ENCODE peak calls at places on chromosomes 16 and 17, in six cellular contexts. Y is thoracic aorta, R is lower lobe of right lung, A is lung, B is gastrocnemius medialis, F is psoas muscle. K is an unnamed sample.

GRCh38 chr16:46756772-46757171 is 8.6 kb upstream of the MYLK3 start:
- ATAC-seq in Y (no peak), R (no peak), A (no peak), B (peak; percentile 53), F (peak; percentile 71), K (no peak)

GRCh38 chr16:67860589-67861398 is 12.1 kb upstream of the EDC4 start:
- ATAC-seq in Y (no peak), R (no peak), A (no peak), B (peak; percentile 18), F (peak; percentile 30), K (peak; percentile 30)

GRCh38 chr17:82752371-82753200 is 721 bp downstream of the TBCD start:
- ATAC-seq in Y (no peak), R (no peak), A (peak; percentile 13), B (peak; percentile 8), F (no peak), K (peak; percentile 35)

GRCh38 chr17:35449371-35449931 is 885 bp upstream of the SLFN13 start:
- ATAC-seq in Y (no peak), R (peak; percentile 51), A (no peak), B (no peak), F (no peak), K (peak; percentile 24)

GRCh38 chr17:47811709-47812108 is 9.9 kb downstream of the OSBPL7 start:
- ATAC-seq in Y (no peak), R (no peak), A (no peak), B (no peak), F (no peak), K (no peak)

GRCh38 chr17:8277317-8277716 is 11.2 kb upstream of the RANGRF start:
- ATAC-seq in Y (no peak), R (no peak), A (no peak), B (no peak), F (no peak), K (no peak)

GRCh38 chr16:22035094-22035675 is 27.3 kb downstream of the MOSMO start:
- ATAC-seq in Y (no peak), R (peak; percentile 55), A (no peak), B (no peak), F (no peak), K (no peak)

GRCh38 chr17:27563532-27563931 is 67.5 kb upstream of the LGALS9 start:
- ATAC-seq in Y (no peak), R (no peak), A (no peak), B (no peak), F (no peak), K (no peak)

GRCh38 chr16:87372305-87372704 is 11.3 kb downstream of the FBXO31 start:
- ATAC-seq in Y (no peak), R (no peak), A (no peak), B (no peak), F (no peak), K (no peak)

GRCh38 chr16:69615528-69615927 is 49.8 kb downstream of the NFAT5 start:
- ATAC-seq in Y (no peak), R (no peak), A (no peak), B (no peak), F (no peak), K (no peak)

GRCh38 chr17:8072339-8072726 is 15.2 kb downstream of the ALOX12B start:
- ATAC-seq in Y (no peak), R (peak; percentile 21), A (no peak), B (no peak), F (no peak), K (no peak)

GRCh38 chr16:73204359-73205152 is 156.6 kb upstream of the ZFHX3 start:
- ATAC-seq in Y (no peak), R (no peak), A (no peak), B (no peak), F (no peak), K (no peak)

GRCh38 chr16:84751241-84751640 is 51.4 kb downstream of the USP10 start:
- ATAC-seq in Y (no peak), R (no peak), A (no peak), B (no peak), F (no peak), K (no peak)

GRCh38 chr16:66043326-66043725 is 323.2 kb upstream of the CDH5 start:
- ATAC-seq in Y (no peak), R (no peak), A (no peak), B (no peak), F (no peak), K (no peak)

GRCh38 chr16:84339766-84340165 is 28.6 kb upstream of the ATP2C2 start:
- ATAC-seq in Y (no peak), R (no peak), A (no peak), B (no peak), F (no peak), K (no peak)

GRCh38 chr17:59783221-59784016 is 76.0 kb downstream of the VMP1 start:
- ATAC-seq in Y (peak; percentile 2), R (no peak), A (no peak), B (no peak), F (no peak), K (peak; percentile 36)

GRCh38 chr17:60641126-60641525 is 36.5 kb upstream of the BCAS3 start:
- ATAC-seq in Y (no peak), R (no peak), A (no peak), B (no peak), F (no peak), K (no peak)

GRCh38 chr17:34242553-34242952 is 12.5 kb upstream of the CCL2 start:
- ATAC-seq in Y (no peak), R (peak; percentile 54), A (no peak), B (no peak), F (no peak), K (no peak)

GRCh38 chr17:76051071-76051467 is 21.2 kb downstream of the SRP68 start:
- ATAC-seq in Y (no peak), R (peak; percentile 60), A (peak; percentile 9), B (peak; percentile 90), F (peak; percentile 89), K (no peak)

GRCh38 chr16:48300391-48300856 is 53.1 kb upstream of the ABCC11 start:
- ATAC-seq in Y (no peak), R (no peak), A (no peak), B (no peak), F (no peak), K (no peak)

GRCh38 chr16:31135535-31136286 is at the start of gene PRSS8:
- ATAC-seq in Y (no peak), R (peak; percentile 72), A (peak; percentile 60), B (no peak), F (no peak), K (no peak)

GRCh38 chr16:61595605-61596004 is 440.6 kb downstream of the CDH8 start:
- ATAC-seq in Y (no peak), R (no peak), A (no peak), B (no peak), F (no peak), K (no peak)

GRCh38 chr16:2929693-2930092 is 18.0 kb downstream of the FLYWCH1 start:
- ATAC-seq in Y (no peak), R (no peak), A (no peak), B (no peak), F (no peak), K (no peak)

GRCh38 chr17:43517615-43518386 is 28.3 kb downstream of the ETV4 start:
- ATAC-seq in Y (no peak), R (no peak), A (no peak), B (no peak), F (peak; percentile 45), K (no peak)

GRCh38 chr16:15443753-15444152 is 9.4 kb downstream of the BMERB1 start:
- ATAC-seq in Y (no peak), R (no peak), A (no peak), B (no peak), F (no peak), K (no peak)

GRCh38 chr16:85570735-85571562 is 42.2 kb upstream of the GSE1 start:
- ATAC-seq in Y (no peak), R (peak; percentile 43), A (peak; percentile 24), B (no peak), F (no peak), K (peak; percentile 12)

GRCh38 chr17:48528153-48528912 is 2.5 kb downstream of the HOXB1 start:
- ATAC-seq in Y (no peak), R (no peak), A (no peak), B (no peak), F (no peak), K (no peak)

GRCh38 chr16:4231367-4231766 is 10.5 kb downstream of the SRL start:
- ATAC-seq in Y (no peak), R (no peak), A (no peak), B (peak; percentile 8), F (peak; percentile 49), K (no peak)

GRCh38 chr17:9240659-9241370 is 219.5 kb downstream of the NTN1 start:
- ATAC-seq in Y (peak; percentile 77), R (peak; percentile 53), A (no peak), B (peak; percentile 69), F (peak; percentile 84), K (peak; percentile 41)

GRCh38 chr17:17990282-17990681 is 17.6 kb downstream of the DRC3 start:
- ATAC-seq in Y (no peak), R (no peak), A (no peak), B (peak; percentile 66), F (peak; percentile 81), K (no peak)

GRCh38 chr17:41625602-41626001 is 1.2 kb upstream of the KRT17 start:
- ATAC-seq in Y (no peak), R (no peak), A (no peak), B (no peak), F (no peak), K (no peak)

GRCh38 chr17:79220201-79220714 is 145.6 kb downstream of the ENGASE start:
- ATAC-seq in Y (no peak), R (no peak), A (no peak), B (no peak), F (no peak), K (no peak)
- H3K4me3 ChIP-seq in Y (peak overlapping the region; percentile 2), R (no peak overlapping the region), A (no peak overlapping the region), B (no peak overlapping the region), F (no peak overlapping the region), K (no peak overlapping the region)

GRCh38 chr17:32298298-32298697 is 32.7 kb downstream of the RHBDL3 start:
- ATAC-seq in Y (no peak), R (no peak), A (no peak), B (no peak), F (no peak), K (peak; percentile 55)
- TF ChIP-seq CTCF in Y (no peak), R (no peak), A (no peak), B (no peak), F (no peak), K (no peak)

GRCh38 chr17:72588961-72589360 is 468.1 kb downstream of the SOX9 start:
- ATAC-seq in Y (no peak), R (peak; percentile 85), A (no peak), B (no peak), F (no peak), K (no peak)
- H3K27ac ChIP-seq in Y (no peak overlapping the region), R (peak overlapping the region; percentile 80), A (peak overlapping the region; percentile 89), B (no peak overlapping the region), F (no peak overlapping the region), K (no peak overlapping the region)

GRCh38 chr17:78608122-78608803 is 31.1 kb upstream of the DNAH17 start:
- ATAC-seq in Y (no peak), R (no peak), A (no peak), B (no peak), F (no peak), K (no peak)

GRCh38 chr17:78605886-78606285 is 28.7 kb upstream of the DNAH17 start:
- ATAC-seq in Y (no peak), R (no peak), A (no peak), B (no peak), F (no peak), K (no peak)

GRCh38 chr17:78602246-78602645 is 25.1 kb upstream of the DNAH17 start:
- ATAC-seq in Y (no peak), R (no peak), A (no peak), B (no peak), F (no peak), K (no peak)

GRCh38 chr17:78607061-78607460 is 29.9 kb upstream of the DNAH17 start:
- ATAC-seq in Y (no peak), R (no peak), A (no peak), B (no peak), F (no peak), K (no peak)

GRCh38 chr17:78605429-78605828 is 28.2 kb upstream of the DNAH17 start:
- ATAC-seq in Y (no peak), R (peak; percentile 21), A (no peak), B (no peak), F (no peak), K (no peak)
- H3K4me3 ChIP-seq in Y (no peak overlapping the region), R (no peak overlapping the region), A (no peak overlapping the region), B (no peak overlapping the region), F (no peak overlapping the region), K (no peak overlapping the region)

K was measured in gastroesophageal sphincter.